ENCODE peak calls at places on chromosome 17, in nine cellular contexts. C is ovary, X is DND-41, A is fibroblast of pulmonary artery, F is fibroblast of lung, H is IMR-90, S is heart right ventricle, Y is astrocyte of the spinal cord, K is endodermal cell. V is an unnamed sample.

GRCh38 chr17:77740481-77740880 is 218.0 kb upstream of the TNRC6C start:
- DNase-seq in C (no peak), X (no peak), A (no peak), F (no peak), H (no peak), S (no peak), Y (no peak), K (peak), V (no peak)

GRCh38 chr17:41917192-41917591 is 1.6 kb downstream of the ACLY start:
- DNase-seq in C (no peak), X (no peak), A (peak), F (peak), H (peak), S (no peak), Y (peak), K (no peak), V (no peak)

GRCh38 chr17:14630025-14630424 is 329.1 kb downstream of the HS3ST3B1 start:
- DNase-seq in C (no peak), X (no peak), A (no peak), F (no peak), H (no peak), S (no peak), Y (no peak), K (no peak), V (no peak)

GRCh38 chr17:38762231-38762630 is 9.7 kb downstream of the PSMB3 start:
- DNase-seq in C (no peak), X (no peak), A (no peak), F (no peak), H (no peak), S (no peak), Y (no peak), K (no peak), V (no peak)

GRCh38 chr17:59572301-59572924 is 7.0 kb downstream of the DHX40 start:
- DNase-seq in C (no peak), X (no peak), A (peak), F (peak), H (peak), S (no peak), Y (no peak), K (no peak), V (no peak)

GRCh38 chr17:50146927-50147640 is 3.4 kb downstream of the PPP1R9B start:
- DNase-seq in C (no peak), X (no peak), A (no peak), F (no peak), H (no peak), S (no peak), Y (no peak), K (no peak), V (no peak)

GRCh38 chr17:15914400-15915165 is 30.3 kb upstream of the ADORA2B start:
- DNase-seq in C (no peak), X (no peak), A (peak), F (peak), H (peak), S (no peak), Y (no peak), K (no peak), V (no peak)

GRCh38 chr17:39626171-39626670 is 531 bp upstream of the PPP1R1B start:
- DNase-seq in C (no peak), X (no peak), A (no peak), F (no peak), H (no peak), S (no peak), Y (no peak), K (no peak), V (no peak)

GRCh38 chr17:4657678-4658077 is 16.2 kb upstream of the ALOX15 start:
- DNase-seq in C (no peak), X (no peak), A (peak), F (peak), H (peak), S (no peak), Y (no peak), K (no peak), V (no peak)

GRCh38 chr17:66322764-66323163 is 20.4 kb downstream of the PRKCA start:
- DNase-seq in C (no peak), X (no peak), A (no peak), F (no peak), H (no peak), S (no peak), Y (no peak), K (no peak), V (no peak)

GRCh38 chr17:66228887-66229782 is at the start of gene APOH:
- DNase-seq in C (no peak), X (no peak), A (no peak), F (no peak), H (no peak), S (no peak), Y (no peak), K (no peak), V (no peak)

GRCh38 chr17:43018008-43018853 is 4.0 kb downstream of the VAT1 start:
- DNase-seq in C (no peak), X (peak), A (no peak), F (no peak), H (no peak), S (no peak), Y (peak), K (peak), V (no peak)

GRCh38 chr17:65684631-65685030 is 123.2 kb upstream of the AXIN2 start:
- DNase-seq in C (no peak), X (no peak), A (peak), F (peak), H (peak), S (no peak), Y (no peak), K (no peak), V (no peak)

GRCh38 chr17:2396568-2397246 is 4.2 kb downstream of the MNT start:
- DNase-seq in C (peak), X (peak), A (peak), F (peak), H (peak), S (peak), Y (peak), K (peak), V (peak)

GRCh38 chr17:63445571-63446217 is 412 bp downstream of the CYB561 start:
- DNase-seq in C (no peak), X (no peak), A (peak), F (peak), H (no peak), S (no peak), Y (no peak), K (peak), V (no peak)

GRCh38 chr17:45384047-45384799 is 48.4 kb downstream of the ARHGAP27 start:
- DNase-seq in C (no peak), X (peak), A (no peak), F (peak), H (no peak), S (no peak), Y (no peak), K (no peak), V (no peak)

GRCh38 chr17:30101686-30102390 is 14.8 kb upstream of the NSRP1 start:
- DNase-seq in C (no peak), X (no peak), A (peak), F (no peak), H (no peak), S (no peak), Y (no peak), K (no peak), V (no peak)

GRCh38 chr17:16255481-16255901 is 38.5 kb downstream of the PIGL start:
- DNase-seq in C (peak), X (no peak), A (peak), F (peak), H (peak), S (peak), Y (peak), K (peak), V (no peak)

GRCh38 chr17:10051112-10051511 is 146.0 kb upstream of the RCVRN start:
- DNase-seq in C (no peak), X (no peak), A (no peak), F (no peak), H (peak), S (no peak), Y (no peak), K (no peak), V (no peak)

GRCh38 chr17:74528491-74529199 is 2.6 kb downstream of the CD300LB start:
- DNase-seq in C (no peak), X (no peak), A (no peak), F (no peak), H (no peak), S (peak), Y (no peak), K (peak), V (no peak)

GRCh38 chr17:58272367-58273280 is 8.1 kb downstream of the MPO start:
- DNase-seq in C (no peak), X (no peak), A (no peak), F (no peak), H (no peak), S (no peak), Y (no peak), K (no peak), V (no peak)

GRCh38 chr17:78174332-78174869 is 6.0 kb downstream of the SYNGR2 start:
- DNase-seq in C (peak), X (no peak), A (no peak), F (no peak), H (no peak), S (peak), Y (peak), K (no peak), V (no peak)

GRCh38 chr17:63338272-63338671 is 107.8 kb downstream of the CYB561 start:
- DNase-seq in C (no peak), X (no peak), A (no peak), F (no peak), H (no peak), S (no peak), Y (no peak), K (no peak), V (no peak)

GRCh38 chr17:67993153-67993997 is 2.9 kb downstream of the C17orf58 start:
- DNase-seq in C (peak), X (peak), A (peak), F (peak), H (peak), S (peak), Y (peak), K (peak), V (no peak)

GRCh38 chr17:7589204-7589868 is 558 bp downstream of the SOX15 start:
- DNase-seq in C (peak), X (no peak), A (peak), F (peak), H (peak), S (peak), Y (peak), K (peak), V (no peak)
- H3K4me3 ChIP-seq in C (peak), X (no peak), A (no peak), F (peak), H (no peak), S (peak), Y (peak), K (peak), V (peak)

GRCh38 chr17:17730250-17730935 is 49.1 kb downstream of the RAI1 start:
- DNase-seq in C (no peak), X (no peak), A (no peak), F (no peak), H (no peak), S (no peak), Y (no peak), K (no peak), V (no peak)

GRCh38 chr17:17727111-17727659 is 45.9 kb downstream of the RAI1 start:
- DNase-seq in C (no peak), X (no peak), A (no peak), F (no peak), H (no peak), S (no peak), Y (no peak), K (no peak), V (no peak)

GRCh38 chr17:17728550-17729251 is 47.4 kb downstream of the RAI1 start:
- DNase-seq in C (no peak), X (no peak), A (no peak), F (peak), H (no peak), S (no peak), Y (no peak), K (no peak), V (no peak)

GRCh38 chr17:17732444-17732843 is 51.2 kb downstream of the RAI1 start:
- DNase-seq in C (no peak), X (no peak), A (no peak), F (no peak), H (no peak), S (no peak), Y (no peak), K (no peak), V (no peak)

GRCh38 chr17:17729620-17730249 is 48.5 kb downstream of the RAI1 start:
- DNase-seq in C (no peak), X (peak), A (no peak), F (no peak), H (no peak), S (no peak), Y (no peak), K (peak), V (no peak)
- TF ChIP-seq CTCF in C (peak), X (peak), A (peak), F (peak), H (peak), S (peak), Y (peak), K (peak), V (peak)

GRCh38 chr17:56834380-56835258 is 668 bp downstream of the DGKE start:
- DNase-seq in C (peak), X (no peak), A (peak), F (peak), H (peak), S (peak), Y (no peak), K (peak), V (no peak)
- H3K4me3 ChIP-seq in C (peak), X (peak), A (peak), F (peak), H (peak), S (peak), Y (peak), K (peak), V (peak)

GRCh38 chr17:79925242-79925957 is 86.2 kb upstream of the CBX4 start:
- DNase-seq in C (no peak), X (peak), A (peak), F (peak), H (peak), S (peak), Y (peak), K (peak), V (no peak)
- TF ChIP-seq CTCF in C (no peak), X (no peak), A (no peak), F (no peak), H (peak), S (peak), Y (peak), K (no peak), V (no peak)

DNA sequence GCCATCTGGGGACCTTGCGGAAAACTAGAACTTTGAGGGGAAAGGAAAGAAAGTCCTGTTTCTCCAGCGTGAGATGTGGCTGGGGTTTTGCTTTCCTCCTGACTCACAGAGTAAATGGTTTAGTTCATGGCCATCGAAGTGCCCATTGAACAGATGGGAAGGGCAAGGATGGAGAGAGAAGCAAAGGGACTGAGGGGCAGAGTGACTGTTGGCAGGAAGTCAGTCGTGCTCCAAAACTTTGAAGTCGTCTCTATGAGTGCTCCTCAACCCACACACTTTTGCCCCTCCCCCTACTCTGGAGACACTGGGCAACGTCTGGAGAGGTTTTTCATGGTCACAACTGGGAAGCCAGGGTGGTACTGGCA is 476.9 kb downstream of the SLC39A11 start:
- DNase-seq in C (no peak), X (no peak), A (no peak), F (no peak), H (no peak), S (no peak), Y (no peak), K (no peak), V (no peak)
- H3K4me3 ChIP-seq in C (no peak), X (no peak), A (no peak), F (no peak), H (no peak), S (no peak), Y (no peak), K (no peak), V (no peak)